ENCODE peak calls at places on chromosomes 6 and 20, in nine cellular contexts. Y is fibroblast of lung; L is CD8-positive, alpha-beta memory T cell; K is sigmoid colon; S is CD4-positive, CD25-positive, alpha-beta regulatory T cell; R is H9; E is neural progenitor cell; N is MG63; B is body of pancreas. Z is an unnamed sample.

GRCh38 chr6:121522265-121522664 is 86.8 kb downstream of the GJA1 start:
- DNase-seq in N (peak; percentile 83), S (no peak), R (no peak), L (no peak), Y (peak; percentile 89), B (no peak), E (no peak), K (no peak), Z (no peak)

GRCh38 chr6:160261991-160262718 is 3.5 kb upstream of the SLC22A2 start:
- DNase-seq in B (no peak), R (peak; percentile 47), N (no peak), K (no peak), Y (no peak), S (no peak), L (no peak), E (no peak), Z (no peak)

GRCh38 chr6:109397020-109397419 is 14.8 kb upstream of the CD164 start:
- DNase-seq in S (no peak), B (no peak), N (no peak), E (no peak), R (no peak), Y (peak; percentile 56), K (no peak), L (no peak), Z (no peak)

GRCh38 chr6:48472535-48472934 is 361.5 kb upstream of the PTCHD4 start:
- DNase-seq in B (no peak), E (no peak), L (no peak), R (no peak), S (no peak), Y (peak; percentile 12), K (no peak), N (no peak), Z (no peak)

GRCh38 chr6:81731814-81732213 is 20.7 kb downstream of the TENT5A start:
- DNase-seq in R (no peak), K (no peak), Y (no peak), B (no peak), E (no peak), S (no peak), L (no peak), N (no peak), Z (no peak)

GRCh38 chr6:116842374-116842947 is 13.6 kb upstream of the GPRC6A start:
- DNase-seq in L (no peak), R (no peak), Y (peak; percentile 7), K (no peak), S (no peak), N (no peak), E (no peak), B (no peak), Z (no peak)

GRCh38 chr20:16469395-16469905 is 103.8 kb downstream of the KIF16B start:
- DNase-seq in K (no peak), R (no peak), Y (no peak), L (no peak), B (no peak), N (no peak), S (no peak), E (no peak), Z (no peak)

GRCh38 chr6:144176043-144176442 is 25.7 kb downstream of the STX11 start:
- DNase-seq in E (no peak), S (no peak), Y (no peak), K (no peak), L (no peak), N (no peak), R (no peak), B (no peak), Z (no peak)

GRCh38 chr6:119163006-119163405 is 84.5 kb upstream of the FAM184A start:
- DNase-seq in Y (no peak), L (no peak), N (no peak), S (no peak), B (no peak), E (no peak), R (no peak), K (no peak), Z (no peak)

GRCh38 chr20:43963872-43964791 is 49.5 kb downstream of the TOX2 start:
- DNase-seq in Y (peak; percentile 79), E (no peak), K (peak; percentile 76), L (no peak), N (peak; percentile 28), S (peak; percentile 69), R (no peak), B (peak; percentile 28), Z (peak; percentile 21)

GRCh38 chr6:152380993-152381898 is 255.9 kb downstream of the SYNE1 start:
- DNase-seq in Y (peak; percentile 97), R (peak; percentile 33), E (peak; percentile 54), K (peak; percentile 95), N (peak; percentile 83), L (no peak), S (no peak), B (peak; percentile 78), Z (no peak)

GRCh38 chr6:43924222-43924702 is 154.3 kb downstream of the VEGFA start:
- DNase-seq in Y (peak; percentile 37), L (peak; percentile 45), R (no peak), N (peak; percentile 92), S (peak; percentile 81), B (peak; percentile 59), E (no peak), K (peak; percentile 54), Z (peak; percentile 11)

GRCh38 chr20:17699931-17700351 is at the start of gene BANF2:
- DNase-seq in E (no peak), K (no peak), R (no peak), B (peak; percentile 88), S (no peak), N (no peak), L (no peak), Y (no peak), Z (no peak)

GRCh38 chr20:35260426-35260825 is 17.5 kb downstream of the MMP24OS start:
- DNase-seq in L (no peak), K (no peak), S (no peak), R (peak; percentile 40), E (no peak), Y (no peak), N (peak; percentile 88), B (no peak), Z (no peak)

GRCh38 chr6:130134594-130134993 is 88.2 kb downstream of the SAMD3 start:
- DNase-seq in K (no peak), S (peak; percentile 80), E (no peak), Y (no peak), L (no peak), N (no peak), R (no peak), B (no peak), Z (no peak)

GRCh38 chr6:95286874-95287273 is 290.5 kb upstream of the MANEA start:
- DNase-seq in S (no peak), L (no peak), E (no peak), N (no peak), Y (no peak), B (no peak), K (no peak), R (no peak), Z (no peak)

GRCh38 chr6:107698146-107698545 is 126.0 kb downstream of the SCML4 start:
- DNase-seq in N (peak; percentile 64), L (no peak), Y (peak; percentile 56), S (no peak), K (no peak), E (no peak), R (peak; percentile 10), B (no peak), Z (no peak)

DNA sequence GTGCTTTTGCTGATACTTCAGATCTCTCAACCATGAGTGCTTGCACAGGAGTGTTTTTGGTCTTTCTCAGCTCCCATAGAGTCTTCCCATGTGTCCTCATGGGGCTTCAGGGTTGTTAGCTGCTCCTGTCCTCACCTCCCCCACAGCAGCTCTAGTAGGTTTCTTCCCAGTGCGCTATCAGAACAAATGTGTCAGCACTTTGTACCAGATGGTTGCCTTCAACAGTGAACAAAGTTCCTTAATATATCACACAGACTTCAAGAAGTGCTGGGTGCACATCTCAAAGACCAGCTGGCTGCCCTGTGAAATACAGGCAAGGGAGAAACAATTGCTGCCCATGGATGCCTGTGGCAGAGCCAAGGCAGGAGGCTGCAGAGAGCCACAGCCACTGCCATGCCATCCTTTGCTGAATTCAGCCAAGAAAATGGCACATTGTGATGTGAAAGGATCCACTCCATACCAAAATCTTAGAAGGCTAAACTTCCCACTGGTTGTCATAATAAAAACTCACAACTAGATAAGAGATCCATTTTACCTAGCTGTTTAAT is 471.3 kb downstream of the C6orf118 start:
- DNase-seq in L (no peak), Y (no peak), E (no peak), K (no peak), B (no peak), S (no peak), N (no peak), R (no peak), Z (no peak)
- H3K9me3 ChIP-seq in L (no peaks in the 10 kb centered on the region), Y (no peaks in the 10 kb centered on the region), E (no peaks in the 10 kb centered on the region), K (no peaks in the 10 kb centered on the region), B (no peaks in the 10 kb centered on the region), S (no peaks in the 10 kb centered on the region), N (no peaks in the 10 kb centered on the region), R (no peaks in the 10 kb centered on the region), Z (no peaks in the 10 kb centered on the region)

GRCh38 chr6:10259676-10260075 is 155.2 kb downstream of the TFAP2A start:
- DNase-seq in K (no peak), S (no peak), R (no peak), L (no peak), B (no peak), N (no peak), Y (no peak), E (no peak), Z (no peak)
- H3K9me3 ChIP-seq in K (no peaks in the 10 kb centered on the region), S (no peaks in the 10 kb centered on the region), R (no peaks in the 10 kb centered on the region), L (no peaks in the 10 kb centered on the region), B (no peaks in the 10 kb centered on the region), N (peaks cover 11% of the 10 kb centered on the region), Y (no peaks in the 10 kb centered on the region), E (no peaks in the 10 kb centered on the region), Z (no peaks in the 10 kb centered on the region)

DNA sequence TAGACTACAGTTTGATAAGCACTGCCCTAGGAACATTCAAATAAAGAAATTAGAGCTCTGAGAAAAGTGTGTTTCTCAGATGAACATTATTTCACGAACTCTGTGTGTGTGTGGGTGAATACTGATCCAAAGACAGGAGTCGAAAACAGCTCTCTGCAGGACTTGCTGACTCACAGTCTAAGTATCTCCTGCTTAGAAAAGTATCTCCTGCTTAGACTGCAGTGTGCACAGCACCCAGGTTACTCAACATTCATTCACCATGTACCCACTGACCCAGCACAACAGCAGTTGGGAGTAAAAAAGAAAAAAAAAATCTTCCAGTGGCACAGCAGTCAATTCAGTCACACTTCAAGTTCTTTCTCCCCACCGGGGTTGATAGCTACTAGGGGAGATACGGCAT is 48.1 kb downstream of the GCLC start:
- DNase-seq in N (peak; percentile 43), Y (peak; percentile 86), B (no peak), K (no peak), L (no peak), E (no peak), R (no peak), S (no peak), Z (no peak)
- H3K9me3 ChIP-seq in N (no peaks in the 10 kb centered on the region), Y (no peaks in the 10 kb centered on the region), B (no peaks in the 10 kb centered on the region), K (no peaks in the 10 kb centered on the region), L (no peaks in the 10 kb centered on the region), E (no peaks in the 10 kb centered on the region), R (no peaks in the 10 kb centered on the region), S (no peaks in the 10 kb centered on the region), Z (no peaks in the 10 kb centered on the region)

GRCh38 chr6:19137419-19138035 is 699.6 kb upstream of the ID4 start:
- DNase-seq in S (no peak), K (no peak), N (no peak), E (no peak), B (no peak), L (no peak), R (no peak), Y (no peak), Z (no peak)

DNA sequence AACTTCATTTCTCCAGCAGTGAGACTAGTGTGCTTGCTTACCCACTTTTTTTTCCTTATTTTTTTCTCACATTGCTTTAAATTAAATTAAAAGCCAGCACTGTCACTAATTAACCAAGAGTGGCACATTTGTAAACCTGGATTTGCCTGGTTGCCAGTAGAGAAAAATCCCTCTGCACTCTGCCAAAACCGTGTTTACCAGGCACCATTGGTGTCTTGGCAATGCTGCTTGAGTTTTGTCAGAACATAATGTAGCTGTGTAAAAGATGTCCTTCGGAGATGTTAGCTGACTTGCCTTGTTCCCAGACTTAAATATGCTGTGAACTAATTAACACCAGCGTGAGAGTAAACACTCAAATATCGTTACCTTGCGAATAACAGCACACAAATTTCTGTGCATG is 694.9 kb upstream of the ID4 start:
- DNase-seq in R (no peak), E (no peak), S (no peak), B (peak; percentile 44), L (no peak), Y (no peak), K (no peak), N (no peak), Z (no peak)
- H3K9me3 ChIP-seq in R (no peaks in the 10 kb centered on the region), E (no peaks in the 10 kb centered on the region), S (no peaks in the 10 kb centered on the region), B (no peaks in the 10 kb centered on the region), L (no peaks in the 10 kb centered on the region), Y (no peaks in the 10 kb centered on the region), K (no peaks in the 10 kb centered on the region), N (no peaks in the 10 kb centered on the region), Z (no peaks in the 10 kb centered on the region)

Z was measured in T-helper 17 cell.